ENCODE peak calls at places on chromosomes 6 and 20, in four cellular contexts. H, V, P and J are unnamed samples.

GRCh38 chr6:170172825-170173231 is 118.0 kb downstream of the DLL1 start:
- DNase-seq in H (no peak), V (peak; percentile 54), P (no peak), J (peak; percentile 19)

GRCh38 chr6:168584251-168584650 is 143.3 kb downstream of the SMOC2 start:
- DNase-seq in H (no peak), V (no peak), P (no peak), J (no peak)

GRCh38 chr6:52540286-52540902 is 36.5 kb downstream of the TRAM2 start:
- DNase-seq in H (no peak), V (no peak), P (no peak), J (no peak)

GRCh38 chr6:111804627-111805235 is 68.5 kb downstream of the FYN start:
- DNase-seq in H (peak; percentile 71), V (no peak), P (peak; percentile 80), J (no peak)

GRCh38 chr6:1965596-1966224 is 279.7 kb downstream of the GMDS start:
- DNase-seq in H (no peak), V (no peak), P (no peak), J (no peak)

GRCh38 chr6:56795852-56796532 is 153.3 kb upstream of the DST start:
- DNase-seq in H (no peak), V (no peak), P (no peak), J (no peak)

GRCh38 chr6:116773886-116774285 is 8.4 kb upstream of the FAM162B start:
- DNase-seq in H (no peak), V (no peak), P (no peak), J (no peak)

GRCh38 chr6:150366118-150366778 is 2.6 kb upstream of the IYD start:
- DNase-seq in H (no peak), V (no peak), P (no peak), J (no peak)

GRCh38 chr6:36050947-36051710 is 23.5 kb downstream of the MAPK14 start:
- DNase-seq in H (no peak), V (no peak), P (no peak), J (no peak)

DNA sequence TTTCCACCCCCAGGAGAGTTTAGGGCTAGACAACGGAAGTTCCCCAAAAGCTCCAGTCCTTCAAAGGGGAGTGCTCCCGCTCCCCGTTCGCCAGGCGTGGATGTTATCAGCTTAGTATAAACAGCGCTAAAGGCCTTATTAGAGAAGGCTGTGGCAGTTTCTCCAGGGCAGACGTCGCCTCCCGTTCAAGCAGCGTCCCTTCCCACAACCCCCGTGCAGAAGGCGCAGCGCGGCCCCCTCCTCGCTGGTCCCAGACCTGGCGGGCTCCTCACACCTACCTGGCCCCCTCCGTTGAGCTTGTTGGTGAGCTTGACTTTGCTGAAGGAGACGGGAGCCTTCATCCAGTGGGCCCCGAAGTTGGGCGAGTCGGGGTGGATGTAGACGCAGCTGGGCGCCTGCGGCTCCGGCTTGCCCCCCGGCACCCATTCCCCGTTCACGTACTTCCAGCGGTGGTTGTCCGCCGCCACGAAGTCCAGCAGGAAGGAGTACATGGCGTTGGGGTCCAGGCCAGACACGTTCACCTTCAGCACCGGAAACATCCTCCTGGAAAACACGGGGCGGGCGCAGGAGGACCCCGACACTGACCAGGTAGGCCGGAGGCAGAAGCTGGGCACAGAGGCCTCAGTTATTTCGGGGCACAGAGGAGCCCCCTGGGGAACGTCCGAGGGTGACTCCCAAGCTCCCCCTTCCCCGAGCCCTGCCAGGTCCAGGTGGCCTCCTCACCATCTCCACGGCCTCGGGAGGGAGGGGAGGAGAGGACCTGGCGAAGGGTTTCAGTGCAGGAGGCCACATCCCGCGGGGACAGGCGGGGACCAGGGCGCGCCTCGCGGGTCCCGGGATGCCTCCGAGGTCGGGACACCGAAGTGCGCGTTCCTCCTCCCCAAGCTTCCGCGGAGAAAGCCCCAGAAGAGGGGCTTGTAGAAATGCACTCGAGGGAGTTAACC is 1.1 kb downstream of the TBXT start:
- DNase-seq in H (no peak), V (no peak), P (no peak), J (no peak)
- H3K27me3 ChIP-seq in H (peaks cover 90% of the 10 kb centered on the region), V (peaks cover 89% of the 10 kb centered on the region), P (no peaks in the 10 kb centered on the region), J (peaks cover 79% of the 10 kb centered on the region)

DNA sequence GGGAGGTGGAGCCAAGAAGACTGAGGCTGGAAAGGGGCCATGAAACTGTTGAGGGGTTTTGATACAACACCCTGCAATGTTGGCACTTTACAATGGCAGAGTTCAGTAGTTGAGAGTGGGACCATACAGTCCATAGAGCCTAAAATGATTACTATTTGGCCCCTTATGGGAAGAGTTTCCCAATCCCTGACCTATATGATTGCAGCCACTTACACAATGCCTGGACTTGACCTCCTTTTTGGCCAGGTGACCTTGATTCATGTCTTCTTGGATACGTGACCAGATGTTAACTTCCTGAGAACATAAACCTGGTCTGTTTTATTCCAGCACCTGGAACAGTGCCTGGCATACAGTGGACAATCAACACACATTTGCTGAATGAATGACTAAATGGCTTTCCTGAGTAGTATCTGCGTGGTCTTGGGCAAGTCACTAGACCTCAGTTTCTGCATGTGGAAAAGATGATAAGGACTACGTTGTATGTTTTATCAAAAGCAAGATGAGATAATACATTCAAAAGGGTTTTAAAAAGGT is 58.4 kb downstream of the NOX3 start:
- DNase-seq in H (no peak), V (no peak), P (no peak), J (no peak)
- H3K4me1 ChIP-seq in H (no peaks in the 10 kb centered on the region), V (no peaks in the 10 kb centered on the region), P (no peaks in the 10 kb centered on the region), J (no peaks in the 10 kb centered on the region)

DNA sequence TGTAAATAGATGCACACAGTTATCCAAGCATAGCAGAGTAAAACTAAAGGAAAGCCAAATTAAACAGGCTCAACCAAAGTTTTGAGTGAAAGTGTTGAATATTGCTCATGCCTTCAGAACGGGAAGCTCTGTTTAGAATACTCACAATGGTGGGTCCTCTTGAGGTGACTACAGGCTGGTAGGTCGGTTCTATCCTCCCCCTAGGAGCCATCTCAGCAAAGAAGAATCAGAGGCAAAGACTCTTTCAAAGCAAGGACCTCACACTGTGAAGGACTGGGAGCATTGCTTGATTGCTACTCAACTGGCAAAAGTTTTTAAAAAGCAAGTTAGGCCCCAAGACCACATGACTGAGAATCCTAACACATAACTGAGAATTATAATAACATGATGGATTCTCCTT is 88.4 kb upstream of the JAG1 start:
- DNase-seq in H (no peak), V (no peak), P (no peak), J (no peak)
- TF ChIP-seq CTCF in H (no peak), V (no peak), P (no peak), J (no peak)

DNA sequence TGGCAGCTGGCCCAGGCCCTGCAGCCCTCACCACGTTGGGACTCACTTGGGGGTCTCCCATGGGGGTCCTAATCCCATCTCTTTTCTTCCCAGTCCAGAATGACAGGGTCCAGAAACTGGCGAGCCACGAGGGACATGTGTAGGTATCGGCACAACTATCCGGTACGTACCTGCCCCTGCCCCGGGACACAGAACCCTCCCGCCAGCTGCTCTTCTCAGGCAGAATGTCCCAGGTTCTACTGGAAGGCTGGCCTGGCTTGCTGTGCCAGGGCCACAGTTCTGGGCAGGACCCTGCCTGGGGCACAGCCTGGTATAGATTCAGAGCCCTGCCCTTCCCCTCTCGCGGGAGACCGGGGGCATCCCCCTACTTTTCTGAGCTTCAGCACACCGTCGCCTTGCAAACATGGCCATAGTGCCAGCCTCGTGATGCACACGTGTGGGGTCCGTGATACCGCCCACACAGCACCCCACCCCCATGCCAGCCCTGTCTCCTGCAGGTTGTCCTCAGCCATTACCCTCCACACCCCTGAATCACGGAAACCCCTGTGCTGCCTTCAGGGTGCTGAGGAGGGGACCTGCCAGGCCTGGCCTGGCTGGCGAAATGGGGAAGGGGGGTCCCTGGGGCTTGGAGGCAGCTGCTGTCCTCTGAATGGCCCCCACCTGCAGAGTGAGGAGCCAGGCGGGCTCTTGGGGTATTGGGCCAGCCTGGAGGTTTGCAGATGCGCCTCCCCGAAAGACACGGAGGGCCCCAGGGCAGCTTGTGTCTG is 3.0 kb downstream of the OGFR start:
- DNase-seq in H (no peak), V (no peak), P (no peak), J (no peak)
- H3K27me3 ChIP-seq in H (no peaks in the 10 kb centered on the region), V (no peaks in the 10 kb centered on the region), P (no peaks in the 10 kb centered on the region), J (no peaks in the 10 kb centered on the region)

GRCh38 chr6:28922841-28923317 is 906 bp downstream of the TRIM27 start:
- DNase-seq in H (peak; percentile 59), V (no peak), P (no peak), J (no peak)
- H3K4me1 ChIP-seq in H (peaks cover 8% of the 10 kb centered on the region), V (peaks cover 28% of the 10 kb centered on the region), P (no peaks in the 10 kb centered on the region), J (peaks cover 10% of the 10 kb centered on the region)

GRCh38 chr20:22495172-22495571 is 89.2 kb downstream of the FOXA2 start:
- DNase-seq in H (no peak), V (no peak), P (no peak), J (no peak)

GRCh38 chr20:22489614-22490286 is 94.6 kb downstream of the FOXA2 start:
- DNase-seq in H (no peak), V (no peak), P (peak; percentile 59), J (no peak)

GRCh38 chr20:22491188-22491500 is 93.2 kb downstream of the FOXA2 start:
- DNase-seq in H (no peak), V (no peak), P (no peak), J (no peak)

GRCh38 chr20:22492497-22492896 is 91.9 kb downstream of the FOXA2 start:
- DNase-seq in H (no peak), V (no peak), P (no peak), J (no peak)

GRCh38 chr20:22490287-22491187 is 93.8 kb downstream of the FOXA2 start:
- DNase-seq in H (peak; percentile 92), V (peak; percentile 84), P (peak; percentile 76), J (peak; percentile 83)
- TF ChIP-seq CTCF in H (peak; percentile 30), V (no peak), P (peak; percentile 35), J (no peak)

GRCh38 chr6:141809901-141810300 is 322.8 kb upstream of the GJE1 start:
- DNase-seq in H (no peak), V (no peak), P (no peak), J (no peak)

GRCh38 chr6:141808662-141809061 is 324.1 kb upstream of the GJE1 start:
- DNase-seq in H (no peak), V (no peak), P (no peak), J (no peak)
- H3K27me3 ChIP-seq in H (no peaks in the 10 kb centered on the region), V (no peaks in the 10 kb centered on the region), P (no peaks in the 10 kb centered on the region), J (no peaks in the 10 kb centered on the region)

DNA sequence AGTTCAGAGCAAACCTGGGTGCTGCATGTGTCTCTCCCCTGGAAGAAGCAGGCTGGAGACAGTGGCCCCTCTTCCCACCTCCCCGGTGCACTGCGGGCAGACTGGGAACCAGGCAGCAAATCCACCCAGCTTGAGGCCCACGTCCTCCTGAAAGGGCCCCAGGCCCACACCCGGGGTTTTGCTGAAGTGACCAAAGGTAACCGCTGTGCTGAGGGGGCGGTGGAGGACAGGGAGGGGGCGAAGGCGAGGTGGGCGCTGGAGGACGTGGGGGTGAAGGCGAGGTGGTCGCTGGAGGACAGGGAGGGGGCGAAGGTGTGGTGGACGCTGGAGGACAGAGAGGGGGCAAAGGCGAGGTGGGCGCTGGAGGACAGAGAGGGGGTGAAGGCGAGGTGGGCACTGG is 1.8 kb upstream of the BIRC7 start:
- DNase-seq in H (no peak), V (no peak), P (no peak), J (no peak)
- H3K4me1 ChIP-seq in H (peaks cover 13% of the 10 kb centered on the region), V (no peaks in the 10 kb centered on the region), P (no peaks in the 10 kb centered on the region), J (no peaks in the 10 kb centered on the region)

GRCh38 chr6:70520575-70520974 is 46.2 kb upstream of the SDHAF4 start:
- DNase-seq in H (peak; percentile 16), V (no peak), P (no peak), J (no peak)
- TF ChIP-seq CTCF in H (peak; percentile 53), V (peak; percentile 28), P (peak; percentile 36), J (no peak)